ENCODE peak calls at places on chromosomes 6 and 20, in nine cellular contexts. I is HCT116, H is ecto neural progenitor cell, X is gastrocnemius medialis, O is substantia nigra, K is cardiac fibroblast, Y is aorta, F is astrocyte of the spinal cord, G is DMS79. E is an unnamed sample.

GRCh38 chr20:31678389-31679356 is 41.0 kb downstream of the COX4I2 start:
- DNase-seq in I (no peak), H (peak), X (no peak), O (no peak), K (no peak), Y (peak), F (no peak), G (no peak), E (no peak)

GRCh38 chr6:89487864-89488263 is 54.9 kb downstream of the ANKRD6 start:
- DNase-seq in I (no peak), H (no peak), X (peak), O (no peak), K (no peak), Y (no peak), F (no peak), G (peak), E (no peak)

GRCh38 chr6:40397287-40398033 is 189.7 kb downstream of the LRFN2 start:
- DNase-seq in I (no peak), H (no peak), X (no peak), O (no peak), K (no peak), Y (no peak), F (no peak), G (no peak), E (no peak)

GRCh38 chr6:107822154-107823046 is 1.7 kb downstream of the SCML4 start:
- DNase-seq in I (no peak), H (peak), X (no peak), O (no peak), K (no peak), Y (no peak), F (no peak), G (no peak), E (no peak)

GRCh38 chr20:10453241-10453640 is 18.1 kb downstream of the SLX4IP start:
- DNase-seq in I (no peak), H (no peak), X (no peak), O (peak), K (no peak), Y (no peak), F (no peak), G (no peak), E (no peak)

GRCh38 chr6:32995448-32995847 is 13.9 kb downstream of the HLA-DOA start:
- DNase-seq in I (no peak), H (no peak), X (no peak), O (no peak), K (no peak), Y (no peak), F (no peak), G (no peak), E (no peak)

GRCh38 chr6:116577486-116577885 is 6.2 kb downstream of the RWDD1 start:
- DNase-seq in I (no peak), H (no peak), X (no peak), O (no peak), K (no peak), Y (no peak), F (no peak), G (no peak), E (no peak)

GRCh38 chr20:7470912-7471311 is 469.3 kb downstream of the HAO1 start:
- DNase-seq in I (no peak), H (no peak), X (no peak), O (no peak), K (no peak), Y (no peak), F (no peak), G (no peak), E (no peak)

GRCh38 chr6:170165085-170165484 is 125.8 kb downstream of the DLL1 start:
- DNase-seq in I (no peak), H (no peak), X (no peak), O (no peak), K (no peak), Y (peak), F (no peak), G (no peak), E (no peak)

GRCh38 chr6:158708239-158708638 is 58.4 kb downstream of the SYTL3 start:
- DNase-seq in I (no peak), H (no peak), X (no peak), O (no peak), K (peak), Y (no peak), F (peak), G (no peak), E (no peak)

GRCh38 chr6:34045698-34046097 is 100.2 kb downstream of the GRM4 start:
- DNase-seq in I (no peak), H (no peak), X (no peak), O (no peak), K (no peak), Y (no peak), F (no peak), G (no peak), E (no peak)

GRCh38 chr6:125341460-125341859 is 39.7 kb upstream of the HDDC2 start:
- DNase-seq in I (no peak), H (no peak), X (no peak), O (no peak), K (no peak), Y (no peak), F (no peak), G (no peak), E (no peak)